ENCODE peak calls at places on chromosome 16, in four cellular contexts. One of them, this sample, is unnamed. For H3K36me3, the result is how much of the 10 kb centered on the place peaks cover.

GRCh38 chr16:23110257-23110899 is 38.9 kb downstream of the USP31 start:
- DNase-seq in CD4-positive, CD25-positive, alpha-beta regulatory T cell: no peak
- DNase-seq in thoracic aorta: no peak
- DNase-seq in upper lobe of right lung: no peak
- DNase-seq in this sample: no peak

GRCh38 chr16:65392831-65393565 is 271.1 kb upstream of the CDH11 start:
- DNase-seq in thoracic aorta: no peak
- DNase-seq in CD4-positive, CD25-positive, alpha-beta regulatory T cell: no peak
- DNase-seq in upper lobe of right lung: no peak
- DNase-seq in this sample: no peak

GRCh38 chr16:74999683-75000480 is 1.1 kb downstream of the ZNRF1 start:
- DNase-seq in upper lobe of right lung: peak
- DNase-seq in thoracic aorta: no peak
- DNase-seq in CD4-positive, CD25-positive, alpha-beta regulatory T cell: peak
- DNase-seq in this sample: no peak

GRCh38 chr16:31423801-31424200 is 4.4 kb downstream of the COX6A2 start:
- DNase-seq in thoracic aorta: no peak
- DNase-seq in upper lobe of right lung: peak
- DNase-seq in CD4-positive, CD25-positive, alpha-beta regulatory T cell: no peak
- DNase-seq in this sample: no peak

GRCh38 chr16:15874745-15875314 is 13.6 kb downstream of the CEP20 start:
- DNase-seq in upper lobe of right lung: no peak
- DNase-seq in CD4-positive, CD25-positive, alpha-beta regulatory T cell: no peak
- DNase-seq in thoracic aorta: no peak
- DNase-seq in this sample: peak

GRCh38 chr16:18047761-18048160 is 288.8 kb downstream of the NPIPA8 start:
- DNase-seq in CD4-positive, CD25-positive, alpha-beta regulatory T cell: no peak
- DNase-seq in upper lobe of right lung: no peak
- DNase-seq in thoracic aorta: no peak
- DNase-seq in this sample: no peak

GRCh38 chr16:27720731-27721547 is 171.0 kb downstream of the KATNIP start:
- DNase-seq in thoracic aorta: no peak
- DNase-seq in upper lobe of right lung: peak
- DNase-seq in CD4-positive, CD25-positive, alpha-beta regulatory T cell: no peak
- DNase-seq in this sample: no peak

GRCh38 chr16:87376660-87377059 is 6.9 kb downstream of the FBXO31 start:
- DNase-seq in CD4-positive, CD25-positive, alpha-beta regulatory T cell: no peak
- DNase-seq in thoracic aorta: no peak
- DNase-seq in upper lobe of right lung: no peak
- DNase-seq in this sample: no peak

GRCh38 chr16:85541619-85542547 is 71.2 kb upstream of the GSE1 start:
- DNase-seq in upper lobe of right lung: no peak
- DNase-seq in CD4-positive, CD25-positive, alpha-beta regulatory T cell: no peak
- DNase-seq in thoracic aorta: no peak
- DNase-seq in this sample: no peak

GRCh38 chr16:75660726-75661302 is 13.2 kb downstream of the TERF2IP start:
- DNase-seq in upper lobe of right lung: no peak
- DNase-seq in thoracic aorta: no peak
- DNase-seq in CD4-positive, CD25-positive, alpha-beta regulatory T cell: no peak
- DNase-seq in this sample: no peak

GRCh38 chr16:49515861-49516260 is 142.3 kb downstream of the C16orf78 start:
- DNase-seq in CD4-positive, CD25-positive, alpha-beta regulatory T cell: no peak
- DNase-seq in upper lobe of right lung: no peak
- DNase-seq in thoracic aorta: no peak
- DNase-seq in this sample: no peak

GRCh38 chr16:22684282-22685161 is 129.4 kb upstream of the HS3ST2 start:
- DNase-seq in CD4-positive, CD25-positive, alpha-beta regulatory T cell: no peak
- DNase-seq in upper lobe of right lung: no peak
- DNase-seq in thoracic aorta: no peak
- DNase-seq in this sample: no peak

GRCh38 chr16:11636172-11636721 is 32.0 kb upstream of the SNN start:
- DNase-seq in thoracic aorta: no peak
- DNase-seq in CD4-positive, CD25-positive, alpha-beta regulatory T cell: no peak
- DNase-seq in upper lobe of right lung: no peak
- DNase-seq in this sample: peak

GRCh38 chr16:66418165-66418962 is 8.7 kb upstream of the BEAN1 start:
- DNase-seq in thoracic aorta: no peak
- DNase-seq in CD4-positive, CD25-positive, alpha-beta regulatory T cell: no peak
- DNase-seq in upper lobe of right lung: no peak
- DNase-seq in this sample: no peak

GRCh38 chr16:11796227-11797165 is 562 bp downstream of the ZC3H7A start:
- DNase-seq in upper lobe of right lung: peak
- DNase-seq in thoracic aorta: no peak
- DNase-seq in CD4-positive, CD25-positive, alpha-beta regulatory T cell: peak
- DNase-seq in this sample: no peak

GRCh38 chr16:16025214-16025968 is 76.0 kb downstream of the ABCC1 start:
- DNase-seq in CD4-positive, CD25-positive, alpha-beta regulatory T cell: peak
- DNase-seq in thoracic aorta: no peak
- DNase-seq in upper lobe of right lung: no peak
- DNase-seq in this sample: no peak

GRCh38 chr16:84463221-84463620 is 41.2 kb downstream of the MEAK7 start:
- DNase-seq in upper lobe of right lung: peak
- DNase-seq in thoracic aorta: no peak
- DNase-seq in CD4-positive, CD25-positive, alpha-beta regulatory T cell: no peak
- DNase-seq in this sample: no peak

GRCh38 chr16:48256579-48257177 is 9.3 kb upstream of the ABCC11 start:
- DNase-seq in thoracic aorta: no peak
- DNase-seq in CD4-positive, CD25-positive, alpha-beta regulatory T cell: no peak
- DNase-seq in upper lobe of right lung: no peak
- DNase-seq in this sample: no peak

DNA sequence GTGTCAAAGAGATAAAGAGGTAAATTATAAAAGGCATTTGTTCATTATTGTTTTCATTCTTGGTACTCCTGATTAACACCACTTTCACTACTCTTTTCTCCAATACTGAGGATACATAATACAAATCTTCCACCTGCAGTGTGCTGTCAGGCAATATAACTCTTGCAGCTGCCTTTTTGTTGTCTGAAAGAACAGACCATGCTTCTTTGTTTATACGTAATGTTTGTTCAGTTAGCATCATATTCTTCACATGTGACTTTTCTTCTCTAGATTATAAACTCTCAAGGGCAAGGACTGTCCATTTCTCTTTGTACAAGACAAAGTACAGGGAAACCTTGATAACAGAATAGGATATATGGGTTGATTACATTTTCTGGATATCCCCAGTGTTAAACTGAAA is 14.2 kb upstream of the ABCC11 start:
- DNase-seq in CD4-positive, CD25-positive, alpha-beta regulatory T cell: no peak
- DNase-seq in thoracic aorta: no peak
- DNase-seq in upper lobe of right lung: no peak
- DNase-seq in this sample: no peak
- H3K36me3 ChIP-seq in CD4-positive, CD25-positive, alpha-beta regulatory T cell: half or more
- H3K36me3 ChIP-seq in thoracic aorta: under half
- H3K36me3 ChIP-seq in upper lobe of right lung: half or more
- H3K36me3 ChIP-seq in this sample: half or more

DNA sequence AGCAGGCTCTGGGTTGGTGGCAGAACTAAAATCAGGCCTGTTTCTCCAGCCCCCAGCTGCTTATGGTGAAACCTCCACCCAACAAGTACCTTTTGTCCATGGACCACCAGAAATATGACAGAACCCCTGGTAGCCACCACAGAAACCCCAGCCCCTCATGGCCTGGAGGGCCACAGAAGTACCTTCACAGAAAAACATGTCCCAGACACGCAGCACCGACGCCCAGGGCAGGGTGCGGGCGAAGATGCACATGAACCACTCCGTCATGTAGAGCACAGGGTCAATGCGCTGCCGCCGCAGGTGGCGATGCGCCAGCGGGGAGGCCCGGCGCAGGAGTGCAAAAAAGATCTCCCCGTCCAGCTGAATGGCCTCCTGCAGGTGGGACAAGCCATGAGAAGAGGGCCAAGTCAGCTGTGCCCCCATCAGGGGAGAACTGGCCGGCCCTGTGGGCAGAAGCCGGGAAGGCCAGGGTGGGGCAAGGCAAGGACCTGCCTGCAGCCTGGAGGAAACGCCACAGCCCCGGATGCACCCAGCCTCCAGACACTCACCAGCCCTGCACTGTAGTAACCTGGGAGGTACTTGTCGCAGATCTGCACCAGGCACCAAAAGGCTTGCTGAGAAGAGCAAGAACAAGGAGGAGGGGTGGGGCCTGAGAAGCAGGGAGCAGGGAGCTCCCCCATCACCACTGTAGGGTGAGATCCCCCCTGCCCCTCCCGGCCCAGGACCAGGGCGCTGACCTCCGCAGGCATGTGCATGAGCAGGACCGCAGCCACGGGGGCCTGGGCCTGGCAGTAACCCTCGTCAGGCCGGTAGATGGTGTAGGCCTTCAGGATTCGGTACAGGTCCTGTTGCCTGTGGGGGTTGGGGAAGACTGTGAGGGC is 4.1 kb upstream of the CD2BP2 start:
- DNase-seq in thoracic aorta: no peak
- DNase-seq in CD4-positive, CD25-positive, alpha-beta regulatory T cell: no peak
- DNase-seq in upper lobe of right lung: no peak
- DNase-seq in this sample: no peak
- H3K36me3 ChIP-seq in thoracic aorta: under half
- H3K36me3 ChIP-seq in CD4-positive, CD25-positive, alpha-beta regulatory T cell: under half
- H3K36me3 ChIP-seq in upper lobe of right lung: half or more
- H3K36me3 ChIP-seq in this sample: half or more

DNA sequence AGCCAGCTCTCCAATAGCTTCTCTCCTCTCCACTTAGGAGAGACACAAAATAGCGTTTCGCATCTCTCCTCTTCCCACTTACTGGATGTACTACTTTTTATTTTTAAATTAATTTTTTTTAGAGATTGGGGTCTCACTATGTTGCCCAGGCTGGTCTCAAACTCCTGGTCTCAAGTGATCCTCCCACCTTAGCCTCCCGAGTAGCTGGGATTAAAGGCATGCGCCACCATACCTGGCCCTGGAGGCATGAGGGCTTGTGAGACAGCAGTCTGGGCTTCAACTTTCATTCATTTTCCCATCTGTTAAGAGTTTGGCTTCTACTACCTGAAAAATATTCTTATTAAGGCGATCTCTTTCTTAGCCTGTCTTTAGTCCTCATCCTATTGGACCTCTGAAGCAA is 18.3 kb downstream of the SLC7A6OS start:
- DNase-seq in thoracic aorta: no peak
- DNase-seq in upper lobe of right lung: no peak
- DNase-seq in CD4-positive, CD25-positive, alpha-beta regulatory T cell: no peak
- DNase-seq in this sample: no peak
- H3K36me3 ChIP-seq in thoracic aorta: half or more
- H3K36me3 ChIP-seq in upper lobe of right lung: half or more
- H3K36me3 ChIP-seq in CD4-positive, CD25-positive, alpha-beta regulatory T cell: half or more
- H3K36me3 ChIP-seq in this sample: half or more

DNA sequence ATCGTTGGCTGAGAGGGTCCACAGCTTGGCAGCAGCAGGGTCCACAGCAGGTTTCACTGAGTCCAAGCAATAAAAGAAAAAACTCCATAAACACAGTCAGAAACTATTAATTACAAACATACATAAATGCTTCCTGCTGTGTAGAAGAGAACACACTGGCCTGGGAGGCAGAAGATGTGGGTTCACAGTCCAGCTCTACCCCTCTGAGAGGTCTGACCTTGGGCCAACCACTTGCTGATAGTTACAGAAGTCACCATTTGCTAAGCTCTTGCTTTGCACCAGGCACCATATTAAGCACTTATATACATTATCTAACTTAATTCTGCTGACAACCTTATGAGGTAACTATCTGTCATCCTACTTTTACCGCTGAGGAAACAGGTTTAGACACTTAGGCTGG is 14.7 kb downstream of the CIAPIN1 start:
- DNase-seq in thoracic aorta: no peak
- DNase-seq in upper lobe of right lung: no peak
- DNase-seq in CD4-positive, CD25-positive, alpha-beta regulatory T cell: no peak
- DNase-seq in this sample: no peak
- H3K36me3 ChIP-seq in thoracic aorta: half or more
- H3K36me3 ChIP-seq in upper lobe of right lung: half or more
- H3K36me3 ChIP-seq in CD4-positive, CD25-positive, alpha-beta regulatory T cell: half or more
- H3K36me3 ChIP-seq in this sample: half or more

GRCh38 chr16:55496509-55497145 is 12.2 kb upstream of the LPCAT2 start:
- DNase-seq in thoracic aorta: no peak
- DNase-seq in upper lobe of right lung: no peak
- DNase-seq in CD4-positive, CD25-positive, alpha-beta regulatory T cell: no peak
- DNase-seq in this sample: no peak
- H3K36me3 ChIP-seq in thoracic aorta: under half
- H3K36me3 ChIP-seq in upper lobe of right lung: under half
- H3K36me3 ChIP-seq in CD4-positive, CD25-positive, alpha-beta regulatory T cell: under half
- H3K36me3 ChIP-seq in this sample: half or more

DNA sequence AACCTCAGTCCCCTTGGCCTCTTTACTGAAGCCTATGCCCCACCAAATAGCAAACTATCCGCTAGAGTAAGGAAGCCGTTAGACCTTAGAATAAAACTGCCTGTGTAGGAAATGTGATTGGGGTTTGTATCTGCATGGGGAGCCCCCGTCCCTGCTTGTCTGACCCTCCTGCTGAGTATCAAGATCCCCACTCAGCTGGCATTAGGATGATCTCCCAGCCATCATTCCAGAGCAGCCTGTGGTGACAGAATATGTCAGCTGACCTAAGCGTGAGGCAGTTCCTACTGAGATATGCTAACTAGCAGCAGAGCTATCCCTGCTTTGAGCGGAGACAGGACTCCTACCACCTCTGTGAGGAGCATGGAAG is 645 bp upstream of the GFOD2 start:
- DNase-seq in thoracic aorta: no peak
- DNase-seq in CD4-positive, CD25-positive, alpha-beta regulatory T cell: no peak
- DNase-seq in upper lobe of right lung: peak
- DNase-seq in this sample: no peak
- H3K36me3 ChIP-seq in thoracic aorta: under half
- H3K36me3 ChIP-seq in CD4-positive, CD25-positive, alpha-beta regulatory T cell: under half
- H3K36me3 ChIP-seq in upper lobe of right lung: under half
- H3K36me3 ChIP-seq in this sample: under half